ENCODE peak calls at places on chromosomes 4 and X, in eight cellular contexts. W is GM23248; J is brain microvascular endothelial cell; V is body of pancreas; C is endothelial cell of umbilical vein; E is mesendoderm; F is AG04450; O is CD8-positive, alpha-beta memory T cell. X is an unnamed sample.

GRCh38 chr4:110950721-110951120 is 327.8 kb upstream of the PITX2 start:
- DNase-seq in F (no peak), V (no peak), E (no peak), O (no peak), J (no peak), W (no peak), C (no peak), X (no peak)

GRCh38 chr4:68797048-68797447 is 18.7 kb upstream of the UGT2B10 start:
- DNase-seq in E (no peak), F (no peak), O (no peak), J (no peak), W (no peak), V (no peak), C (no peak), X (no peak)

GRCh38 chrX:22220941-22221340 is 51.8 kb upstream of the CBLL2 start:
- DNase-seq in F (peak; percentile 30), W (peak; percentile 75), J (peak; percentile 83), O (no peak), V (no peak), E (peak; percentile 4), C (peak; percentile 57), X (no peak)

GRCh38 chr4:186144596-186145569 is 40.4 kb downstream of the FAM149A start:
- DNase-seq in E (peak; percentile 67), C (peak; percentile 20), J (peak; percentile 46), F (no peak), O (no peak), W (peak; percentile 76), V (peak; percentile 56), X (peak; percentile 46)

GRCh38 chr4:16846520-16847117 is 51.8 kb downstream of the LDB2 start:
- DNase-seq in O (no peak), W (no peak), V (no peak), F (no peak), C (no peak), J (no peak), E (no peak), X (no peak)

GRCh38 chrX:1480082-1480785 is 27.5 kb upstream of the ASMTL start:
- DNase-seq in C (peak; percentile 42), E (no peak), V (no peak), O (no peak), F (no peak), J (no peak), W (no peak), X (no peak)

GRCh38 chr4:84847978-84848377 is 118.5 kb downstream of the WDFY3 start:
- DNase-seq in F (no peak), W (no peak), O (no peak), C (no peak), J (no peak), V (no peak), E (no peak), X (no peak)

GRCh38 chrX:45518552-45518951 is 317.9 kb upstream of the DIPK2B start:
- DNase-seq in F (no peak), W (no peak), C (peak; percentile 6), O (no peak), V (no peak), J (no peak), E (no peak), X (no peak)

GRCh38 chr4:3009422-3009821 is 46.1 kb downstream of the GRK4 start:
- DNase-seq in J (no peak), C (no peak), F (no peak), O (no peak), E (peak; percentile 57), W (peak; percentile 68), V (peak; percentile 27), X (no peak)

GRCh38 chr4:119296356-119296755 is 25.6 kb downstream of the FABP2 start:
- DNase-seq in O (no peak), J (no peak), W (no peak), C (no peak), V (no peak), F (no peak), E (no peak), X (no peak)

GRCh38 chrX:49242545-49243066 is 7.3 kb downstream of the CCDC22 start:
- DNase-seq in J (no peak), C (no peak), F (no peak), V (no peak), W (peak; percentile 8), E (no peak), O (no peak), X (no peak)

GRCh38 chrX:84186603-84187358 is 1.2 kb downstream of the RPS6KA6 start:
- DNase-seq in W (peak; percentile 21), E (peak; percentile 49), J (no peak), C (peak; percentile 2), F (no peak), V (peak; percentile 2), O (no peak), X (no peak)

GRCh38 chr4:169307581-169307980 is 36.8 kb upstream of the SH3RF1 start:
- DNase-seq in J (no peak), E (peak; percentile 19), C (no peak), F (no peak), W (no peak), V (no peak), O (no peak), X (no peak)

GRCh38 chrX:138847930-138848329 is 136.4 kb upstream of the FGF13 start:
- DNase-seq in F (no peak), E (peak; percentile 44), V (no peak), W (peak; percentile 51), J (no peak), O (no peak), C (no peak), X (no peak)

GRCh38 chrX:9465380-9466114 is 689 bp downstream of the TBL1X start:
- DNase-seq in W (peak; percentile 41), F (no peak), V (no peak), J (no peak), E (peak; percentile 11), C (peak; percentile 6), O (peak; percentile 57), X (no peak)

GRCh38 chr4:139682309-139683210 is 16.9 kb downstream of the MGST2 start:
- DNase-seq in W (no peak), F (no peak), O (no peak), V (no peak), J (no peak), C (no peak), E (no peak), X (no peak)

GRCh38 chr4:57504139-57504538 is 394.0 kb upstream of the IGFBP7 start:
- DNase-seq in J (no peak), F (no peak), W (no peak), O (no peak), V (peak; percentile 14), C (no peak), E (no peak), X (no peak)

GRCh38 chr4:138911903-138912713 is 103.5 kb upstream of the NOCT start:
- DNase-seq in C (no peak), E (no peak), V (peak; percentile 44), O (no peak), J (no peak), W (no peak), F (no peak), X (peak; percentile 17)

GRCh38 chrX:20218809-20219505 is 47.8 kb downstream of the RPS6KA3 start:
- DNase-seq in W (no peak), E (peak; percentile 28), O (no peak), F (no peak), C (peak; percentile 81), V (peak; percentile 43), J (no peak), X (no peak)

GRCh38 chrX:5068550-5068949 is 1160.1 kb downstream of the NLGN4X start:
- DNase-seq in J (no peak), E (no peak), C (no peak), W (no peak), F (no peak), O (no peak), V (no peak), X (no peak)

GRCh38 chr4:10139518-10139917 is 22.9 kb upstream of the WDR1 start:
- DNase-seq in F (no peak), C (no peak), E (no peak), J (no peak), W (no peak), O (no peak), V (no peak), X (no peak)
- H3K27ac ChIP-seq in F (no peak overlapping the region), C (no peak overlapping the region), E (no peak overlapping the region), J (no peak overlapping the region), W (no peak overlapping the region), O (no peak overlapping the region), V (no peak overlapping the region), X (no peak overlapping the region)

DNA sequence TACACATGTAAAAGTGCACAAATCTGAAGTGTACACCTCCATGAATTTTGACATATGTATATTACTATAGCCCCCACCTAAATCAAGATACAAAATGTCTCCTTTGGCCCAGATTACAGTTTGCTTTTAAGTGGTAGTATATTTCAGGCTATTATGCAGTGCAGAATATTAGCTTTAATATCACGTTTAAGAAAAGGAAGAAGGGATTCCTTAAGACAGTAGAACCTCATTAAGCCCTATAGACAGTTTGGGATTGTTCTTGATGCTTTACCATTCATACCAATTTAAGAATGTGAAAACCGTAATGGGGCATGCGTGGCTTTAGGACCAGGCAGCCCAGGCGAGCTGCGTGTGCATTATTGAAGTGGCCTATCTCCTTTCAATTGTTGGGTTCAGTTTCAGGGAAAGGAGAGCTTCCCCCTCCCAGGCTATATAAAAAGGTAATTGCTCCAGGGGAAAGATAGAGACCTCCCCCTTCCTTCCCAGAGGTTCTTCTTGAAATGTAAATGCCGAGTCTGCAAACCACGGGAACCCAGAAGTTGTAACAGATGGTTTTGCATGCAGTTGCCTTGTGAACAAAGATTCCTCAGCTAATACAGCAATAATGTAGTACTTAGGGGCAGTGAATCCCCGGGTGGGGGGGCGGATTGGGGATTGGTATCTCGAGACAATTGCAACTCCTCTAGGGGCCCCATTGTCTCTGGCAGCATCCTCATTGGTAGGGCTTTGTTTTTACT is 106.1 kb downstream of the UCHL1 start:
- DNase-seq in V (no peak), C (no peak), F (no peak), E (peak; percentile 82), O (no peak), W (peak; percentile 24), J (no peak), X (peak; percentile 12)
- H3K27ac ChIP-seq in V (no peak overlapping the region), C (no peak overlapping the region), F (no peak overlapping the region), E (no peak overlapping the region), O (no peak overlapping the region), W (peak overlapping the region; percentile 61), J (no peak overlapping the region), X (peak overlapping the region; percentile 96)

DNA sequence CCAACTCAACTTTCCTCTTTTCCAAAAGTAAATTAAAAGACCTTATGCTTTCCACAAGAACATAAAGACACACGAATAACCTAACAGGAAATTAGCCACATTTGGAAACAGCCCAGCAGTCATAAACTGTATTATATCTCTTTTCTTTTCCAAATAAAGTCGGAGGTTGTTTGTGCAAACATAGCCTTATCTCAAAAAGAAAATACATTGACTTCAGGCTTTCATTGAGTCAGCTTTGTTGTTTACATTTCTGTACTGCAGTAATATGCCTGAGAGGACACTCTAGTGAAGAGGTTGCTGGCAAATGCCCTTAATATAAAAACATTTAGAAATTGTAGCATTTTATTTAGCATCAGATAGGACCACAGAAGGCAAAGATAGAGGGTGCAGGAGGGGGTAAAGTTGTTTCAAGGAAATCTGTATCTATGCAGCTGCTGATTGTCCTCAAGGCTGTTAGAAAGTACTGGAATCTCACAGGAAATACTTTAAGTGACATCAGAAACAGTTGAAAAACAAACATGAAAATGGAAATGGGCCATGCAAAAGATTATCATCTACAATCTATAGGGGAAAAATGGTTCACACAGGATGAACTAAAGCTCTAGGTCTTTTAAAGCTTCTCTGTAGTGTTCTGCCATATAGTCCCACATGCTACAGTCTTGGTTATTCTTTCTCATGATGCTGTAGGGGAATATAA is 14.5 kb downstream of the LNX1 start:
- DNase-seq in J (no peak), V (no peak), W (peak; percentile 41), O (no peak), F (peak; percentile 48), C (peak; percentile 90), E (no peak), X (no peak)
- H3K27ac ChIP-seq in J (peak overlapping the region; percentile 3), V (no peak overlapping the region), W (no peak overlapping the region), O (no peak overlapping the region), F (peak overlapping the region; percentile 35), C (peak overlapping the region; percentile 40), E (no peak overlapping the region), X (no peak overlapping the region)

GRCh38 chrX:118522230-118522926 is 26.8 kb downstream of the DOCK11 start:
- DNase-seq in C (no peak), F (no peak), O (no peak), E (no peak), J (no peak), V (no peak), W (peak; percentile 19), X (no peak)
- H3K27ac ChIP-seq in C (no peak overlapping the region), F (no peak overlapping the region), O (no peak overlapping the region), E (no peak overlapping the region), J (no peak overlapping the region), V (no peak overlapping the region), W (peak overlapping the region; percentile 99), X (no peak overlapping the region)